ENCODE peak calls at places on chromosomes 4 and X, in seven cellular contexts. K is HS-5; B is NCI-H82; Z is NCI-H510A; T is cardiac muscle cell; R is transverse colon; L is activated naive CD8-positive, alpha-beta T cell treated with anti-CD3 and anti-CD28 coated beads, Interleukin-2, amount 50 U/mL, for 24 hours. G is an unnamed sample.

GRCh38 chrX:31837445-31837844 is 765.6 kb upstream of the FTHL17 start:
- DNase-seq in K (no peak), B (no peak), Z (no peak), T (no peak), R (no peak), L (no peak), G (no peak)

GRCh38 chrX:121333942-121334341 is 286.5 kb downstream of the GLUD2 start:
- DNase-seq in K (no peak), B (peak; percentile 3), Z (no peak), T (no peak), R (no peak), L (no peak), G (no peak)

GRCh38 chr4:84606645-84607044 is 23.7 kb downstream of the CDS1 start:
- DNase-seq in K (no peak), B (no peak), Z (no peak), T (no peak), R (no peak), L (no peak), G (no peak)

GRCh38 chr4:26081795-26082498 is 167.9 kb downstream of the SMIM20 start:
- DNase-seq in K (no peak), B (peak; percentile 86), Z (no peak), T (peak; percentile 61), R (no peak), L (no peak), G (no peak)

GRCh38 chrX:81294101-81294500 is 92.2 kb downstream of the SH3BGRL start:
- DNase-seq in K (no peak), B (no peak), Z (no peak), T (no peak), R (no peak), L (no peak), G (no peak)

GRCh38 chr4:5887361-5888221 is 5.3 kb downstream of the CRMP1 start:
- DNase-seq in K (no peak), B (peak; percentile 47), Z (no peak), T (no peak), R (no peak), L (no peak), G (peak; percentile 77)

GRCh38 chr4:84451546-84451945 is 47.5 kb downstream of the NKX6-1 start:
- DNase-seq in K (no peak), B (peak; percentile 5), Z (no peak), T (peak; percentile 6), R (no peak), L (no peak), G (no peak)

GRCh38 chr4:69716654-69717053 is 43.8 kb downstream of the SULT1B1 start:
- DNase-seq in K (no peak), B (no peak), Z (no peak), T (no peak), R (no peak), L (no peak), G (no peak)

GRCh38 chr4:156635046-156635445 is 336.6 kb downstream of the PDGFC start:
- DNase-seq in K (no peak), B (no peak), Z (no peak), T (no peak), R (no peak), L (no peak), G (no peak)

GRCh38 chr4:38949416-38950051 is 81.9 kb downstream of the FAM114A1 start:
- DNase-seq in K (peak; percentile 19), B (no peak), Z (no peak), T (no peak), R (no peak), L (peak; percentile 6), G (no peak)

GRCh38 chrX:19658030-19658429 is 142.7 kb upstream of the MAP3K15 start:
- DNase-seq in K (no peak), B (no peak), Z (no peak), T (no peak), R (no peak), L (no peak), G (no peak)

GRCh38 chr4:47287735-47288134 is 175.8 kb downstream of the COMMD8 start:
- DNase-seq in K (peak; percentile 10), B (no peak), Z (no peak), T (peak; percentile 56), R (no peak), L (no peak), G (no peak)

GRCh38 chrX:39152106-39152649 is 350.9 kb downstream of the MID1IP1 start:
- DNase-seq in K (no peak), B (peak; percentile 83), Z (no peak), T (peak; percentile 13), R (peak; percentile 49), L (peak; percentile 42), G (peak; percentile 61)

GRCh38 chr4:1601852-1602525 is 82.1 kb downstream of the FAM53A start:
- DNase-seq in K (no peak), B (no peak), Z (no peak), T (no peak), R (no peak), L (no peak), G (no peak)

GRCh38 chr4:7096264-7096663 is 28.4 kb upstream of the GRPEL1 start:
- DNase-seq in K (no peak), B (no peak), Z (no peak), T (no peak), R (no peak), L (no peak), G (no peak)

GRCh38 chr4:30753316-30753715 is 33.1 kb downstream of the PCDH7 start:
- DNase-seq in K (no peak), B (no peak), Z (no peak), T (peak; percentile 25), R (no peak), L (no peak), G (no peak)

GRCh38 chr4:78951862-78952472 is 12.7 kb upstream of the PAQR3 start:
- DNase-seq in K (no peak), B (peak; percentile 69), Z (no peak), T (peak; percentile 68), R (no peak), L (no peak), G (peak; percentile 19)

GRCh38 chr4:80407246-80407645 is 71.7 kb downstream of the CFAP299 start:
- DNase-seq in K (peak; percentile 11), B (no peak), Z (no peak), T (peak; percentile 25), R (no peak), L (no peak), G (no peak)

GRCh38 chr4:122930877-122931276 is 8.5 kb upstream of the NUDT6 start:
- DNase-seq in K (no peak), B (no peak), Z (no peak), T (peak; percentile 40), R (no peak), L (no peak), G (no peak)